ENCODE peak calls at places on chromosome 3, in four cellular contexts. F is cardiac muscle cell, D is PC-9, Z is Panc1. R is an unnamed sample.

GRCh38 chr3:195735036-195735695 is 14.4 kb downstream of the MUC20 start:
- DNase-seq in F (no peak), D (no peak), Z (no peak), R (no peak)

GRCh38 chr3:58335432-58335947 is 2.8 kb downstream of the PXK start:
- DNase-seq in F (no peak), D (no peak), Z (no peak), R (no peak)

GRCh38 chr3:138513073-138513843 is 78.8 kb downstream of the ESYT3 start:
- DNase-seq in F (no peak), D (no peak), Z (no peak), R (no peak)

GRCh38 chr3:168002786-168003368 is 92.8 kb downstream of the GOLIM4 start:
- DNase-seq in F (peak; percentile 43), D (peak; percentile 52), Z (no peak), R (no peak)

GRCh38 chr3:196227629-196228493 is 11.5 kb downstream of the SLC51A start:
- DNase-seq in F (peak; percentile 61), D (no peak), Z (no peak), R (no peak)

GRCh38 chr3:65535260-65535659 is 503.5 kb downstream of the MAGI1 start:
- DNase-seq in F (no peak), D (no peak), Z (no peak), R (no peak)

GRCh38 chr3:102457644-102458043 is 22.8 kb downstream of the ZPLD1 start:
- DNase-seq in F (no peak), D (no peak), Z (no peak), R (no peak)

GRCh38 chr3:117488983-117489382 is 779.4 kb downstream of the TUSC7 start:
- DNase-seq in F (no peak), D (no peak), Z (no peak), R (no peak)

GRCh38 chr3:136753112-136753939 is 1.1 kb upstream of the STAG1 start:
- DNase-seq in F (no peak), D (peak; percentile 71), Z (no peak), R (no peak)

GRCh38 chr3:181564222-181564621 is 147.5 kb upstream of the SOX2 start:
- DNase-seq in F (no peak), D (no peak), Z (no peak), R (no peak)

GRCh38 chr3:129606522-129607390 is at the start of gene PLXND1:
- DNase-seq in F (peak; percentile 86), D (no peak), Z (no peak), R (peak; percentile 38)

GRCh38 chr3:139327861-139328260 is 16.0 kb upstream of the MRPS22 start:
- DNase-seq in F (no peak), D (no peak), Z (no peak), R (no peak)

GRCh38 chr3:31185004-31185357 is 290.5 kb upstream of the GADL1 start:
- DNase-seq in F (peak; percentile 15), D (no peak), Z (no peak), R (no peak)

GRCh38 chr3:138471481-138471880 is 37.1 kb downstream of the ESYT3 start:
- DNase-seq in F (no peak), D (no peak), Z (no peak), R (no peak)

GRCh38 chr3:3405131-3405530 is 225.6 kb upstream of the CRBN start:
- DNase-seq in F (no peak), D (no peak), Z (no peak), R (no peak)

GRCh38 chr3:175310046-175310445 is 450.9 kb downstream of the NAALADL2 start:
- DNase-seq in F (no peak), D (no peak), Z (no peak), R (no peak)

GRCh38 chr3:67864587-67865183 is 210.3 kb upstream of the SUCLG2 start:
- DNase-seq in F (no peak), D (no peak), Z (no peak), R (no peak)

GRCh38 chr3:42179110-42179725 is 86.8 kb downstream of the CCK start:
- DNase-seq in F (peak; percentile 86), D (peak; percentile 94), Z (peak; percentile 13), R (no peak)

GRCh38 chr3:7640787-7641186 is 779.9 kb downstream of the GRM7 start:
- DNase-seq in F (no peak), D (no peak), Z (no peak), R (no peak)

GRCh38 chr3:155065537-155065936 is 14.6 kb upstream of the MME start:
- DNase-seq in F (peak; percentile 70), D (peak; percentile 57), Z (peak; percentile 47), R (no peak)

GRCh38 chr3:45104715-45105711 is 41.2 kb downstream of the CDCP1 start:
- DNase-seq in F (peak; percentile 61), D (no peak), Z (no peak), R (no peak)

GRCh38 chr3:180329187-180329586 is 272.8 kb upstream of the TTC14 start:
- DNase-seq in F (no peak), D (no peak), Z (no peak), R (no peak)

GRCh38 chr3:128573707-128574162 is 76.9 kb downstream of the RPN1 start:
- DNase-seq in F (no peak), D (no peak), Z (no peak), R (no peak)
- H3K27me3 ChIP-seq in F (no peaks in the 10 kb centered on the region), D (no peaks in the 10 kb centered on the region), Z (no peaks in the 10 kb centered on the region), R (peaks cover 8% of the 10 kb centered on the region)

GRCh38 chr3:10137178-10137577 is 4.4 kb upstream of the VHL start:
- DNase-seq in F (peak; percentile 22), D (peak; percentile 84), Z (no peak), R (no peak)

GRCh38 chr3:10136426-10137005 is 5.1 kb upstream of the VHL start:
- DNase-seq in F (no peak), D (no peak), Z (no peak), R (no peak)

GRCh38 chr3:10142707-10143560 is 1.4 kb downstream of the VHL start:
- DNase-seq in F (peak; percentile 58), D (peak; percentile 43), Z (no peak), R (peak; percentile 31)

GRCh38 chr3:10145685-10146084 is 4.1 kb downstream of the VHL start:
- DNase-seq in F (no peak), D (no peak), Z (no peak), R (no peak)

DNA sequence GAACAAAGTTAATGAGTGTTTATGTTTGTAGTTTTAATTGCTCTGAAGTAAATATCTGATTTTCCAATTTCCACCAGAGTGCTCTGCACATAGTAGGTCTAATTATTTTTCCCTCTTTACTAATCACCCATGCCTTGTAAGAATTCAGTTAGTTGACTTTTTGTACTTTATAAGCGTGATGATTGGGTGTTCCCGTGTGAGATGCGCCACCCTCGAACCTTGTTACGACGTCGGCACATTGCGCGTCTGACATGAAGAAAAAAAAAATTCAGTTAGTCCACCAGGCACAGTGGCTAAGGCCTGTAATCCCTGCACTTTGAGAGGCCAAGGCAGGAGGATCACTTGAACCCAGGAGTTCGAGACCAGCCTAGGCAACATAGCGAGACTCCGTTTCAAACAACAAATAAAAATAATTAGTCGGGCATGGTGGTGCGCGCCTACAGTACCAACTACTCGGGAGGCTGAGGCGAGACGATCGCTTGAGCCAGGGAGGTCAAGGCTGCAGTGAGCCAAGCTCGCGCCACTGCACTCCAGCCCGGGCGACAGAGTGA is 507 bp upstream of the VHL start:
- DNase-seq in F (no peak), D (no peak), Z (no peak), R (no peak)
- H3K4me3 ChIP-seq in F (no peak overlapping the region), D (peak overlapping the region; percentile 100), Z (peak overlapping the region; percentile 78), R (peak overlapping the region; percentile 55)

DNA sequence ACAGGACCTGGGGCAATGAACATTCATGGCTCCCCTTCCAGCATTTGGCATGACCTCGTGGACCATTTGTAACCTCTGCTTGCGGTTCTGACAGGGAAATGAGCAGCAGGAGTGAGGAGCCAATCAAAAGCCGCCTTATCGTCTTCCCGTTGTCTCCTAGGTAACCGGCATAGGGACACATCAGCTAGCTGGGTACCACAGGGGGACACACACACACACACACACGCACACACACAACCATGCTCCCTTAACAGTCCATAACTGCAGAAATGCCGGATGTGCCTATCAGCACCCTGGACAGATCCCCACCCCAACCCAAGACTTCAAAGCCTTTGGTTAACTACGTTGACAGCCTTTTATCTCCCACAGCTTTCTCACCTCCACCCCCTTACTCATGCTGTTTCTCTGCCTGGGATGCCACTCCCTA is 53.4 kb upstream of the CCDC174 start:
- DNase-seq in F (peak; percentile 57), D (no peak), Z (no peak), R (no peak)
- H3K27me3 ChIP-seq in F (peaks cover 41% of the 10 kb centered on the region), D (peaks cover 89% of the 10 kb centered on the region), Z (no peaks in the 10 kb centered on the region), R (peaks cover 20% of the 10 kb centered on the region)

GRCh38 chr3:15384510-15385237 is 42.7 kb downstream of the METTL6 start:
- DNase-seq in F (peak; percentile 30), D (no peak), Z (no peak), R (no peak)
- H3K4me3 ChIP-seq in F (no peak overlapping the region), D (no peak overlapping the region), Z (no peak overlapping the region), R (no peak overlapping the region)

DNA sequence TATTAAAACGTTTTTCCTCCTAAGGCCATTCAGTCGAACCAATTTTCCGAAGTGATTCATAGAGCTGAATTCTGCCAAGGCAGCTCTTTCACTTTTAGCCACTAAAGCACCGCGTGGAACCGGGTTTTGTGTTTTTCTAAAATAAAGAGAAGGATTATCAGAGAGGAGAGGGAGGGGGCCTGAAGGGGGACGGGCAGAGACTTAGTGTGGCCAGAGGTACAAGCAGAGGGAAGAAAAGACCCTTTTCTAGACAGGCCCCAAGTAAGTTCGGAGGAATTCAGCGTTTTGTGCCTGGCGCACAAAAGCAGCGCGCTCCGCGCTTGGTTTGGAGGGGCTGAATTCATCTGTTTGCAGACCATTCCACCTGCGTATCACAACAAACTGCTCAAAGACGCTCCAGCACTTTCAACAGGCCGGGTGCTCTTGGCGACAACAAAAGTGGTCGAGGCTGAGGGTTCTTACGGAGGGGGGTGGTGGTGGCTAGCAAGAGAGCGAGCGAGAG is 1.1 kb upstream of the FEZF2 start:
- DNase-seq in F (no peak), D (no peak), Z (no peak), R (no peak)
- H3K27me3 ChIP-seq in F (peaks cover 100% of the 10 kb centered on the region), D (peaks cover 19% of the 10 kb centered on the region), Z (peaks cover 5% of the 10 kb centered on the region), R (peaks cover 30% of the 10 kb centered on the region)

GRCh38 chr3:178455966-178456365 is 80.3 kb upstream of the KCNMB2 start:
- DNase-seq in F (no peak), D (no peak), Z (no peak), R (no peak)
- H3K4me3 ChIP-seq in F (no peak overlapping the region), D (no peak overlapping the region), Z (no peak overlapping the region), R (no peak overlapping the region)

GRCh38 chr3:35641920-35642532 is 2.7 kb downstream of the ARPP21 start:
- DNase-seq in F (no peak), D (no peak), Z (no peak), R (no peak)
- H3K27me3 ChIP-seq in F (peaks cover 80% of the 10 kb centered on the region), D (no peaks in the 10 kb centered on the region), Z (peaks cover 8% of the 10 kb centered on the region), R (peaks cover 6% of the 10 kb centered on the region)

R was measured in CD4-positive, CD25-positive, alpha-beta regulatory T cell.